ENCODE peak calls at places on chromosomes 1 and 21, in six cellular contexts. I is lower lobe of right lung; R is right lobe of liver; A is Daoy; M is G401; H is activated CD4-positive, alpha-beta T cell treated with anti-CD3 and anti-CD28 coated beads, Interleukin-2, amount 10 ng/mL, durations not matched to agents 7 days and 5 days. N is an unnamed sample.

GRCh38 chr1:46533179-46533864 is 18.1 kb downstream of the KNCN start:
- DNase-seq in H (peak), R (no peak), I (peak), A (peak), M (peak), N (peak)

GRCh38 chr1:16375521-16376359 is 8.7 kb downstream of the SZRD1 start:
- DNase-seq in H (no peak), I (no peak), M (no peak), A (peak), R (no peak), N (no peak)

GRCh38 chr21:40819262-40819661 is 27.7 kb downstream of the DSCAM start:
- DNase-seq in A (no peak), I (no peak), M (no peak), H (no peak), R (no peak), N (no peak)

GRCh38 chr1:89957063-89957462 is 37.8 kb upstream of the ZNF326 start:
- DNase-seq in R (no peak), I (no peak), A (no peak), H (peak), M (no peak), N (no peak)

GRCh38 chr1:212718499-212718898 is 18.9 kb upstream of the BATF3 start:
- DNase-seq in I (no peak), R (no peak), H (no peak), A (no peak), M (no peak), N (no peak)

GRCh38 chr1:74161494-74161893 is 36.5 kb downstream of the LRRIQ3 start:
- DNase-seq in H (no peak), R (no peak), A (no peak), M (no peak), I (no peak), N (no peak)

GRCh38 chr21:43861716-43862115 is 3.3 kb upstream of the AGPAT3 start:
- DNase-seq in I (no peak), R (no peak), A (no peak), M (no peak), H (no peak), N (no peak)

GRCh38 chr1:209569445-209570207 is 13.9 kb upstream of the CAMK1G start:
- DNase-seq in I (peak), R (peak), H (peak), M (peak), A (peak), N (peak)

N was measured in GM12865.